ENCODE peak calls at places on chromosomes 13 and 19, in four cellular contexts. R, T, K and A are unnamed samples.

GRCh38 chr13:103272770-103273169 is 206.6 kb upstream of the SLC10A2 start:
- DNase-seq in R (no peak), T (no peak), K (no peak), A (no peak)

GRCh38 chr19:1087813-1088418 is 7.3 kb downstream of the POLR2E start:
- DNase-seq in R (no peak), T (no peak), K (no peak), A (no peak)

GRCh38 chr19:37951816-37952210 is 44.8 kb downstream of the SIPA1L3 start:
- DNase-seq in R (no peak), T (no peak), K (no peak), A (no peak)

GRCh38 chr13:31361673-31362072 is 161.9 kb downstream of the B3GLCT start:
- DNase-seq in R (no peak), T (no peak), K (no peak), A (no peak)

GRCh38 chr19:18541992-18542935 is 1.1 kb downstream of the FKBP8 start:
- DNase-seq in R (no peak), T (no peak), K (no peak), A (no peak)

GRCh38 chr13:109646423-109646822 is 140.0 kb downstream of the IRS2 start:
- DNase-seq in R (no peak), T (no peak), K (no peak), A (no peak)

GRCh38 chr13:112892759-112893569 is 76.0 kb upstream of the MCF2L start:
- DNase-seq in R (no peak), T (no peak), K (no peak), A (no peak)

GRCh38 chr13:28575200-28575599 is 80.3 kb upstream of the FLT1 start:
- DNase-seq in R (no peak), T (no peak), K (no peak), A (no peak)

GRCh38 chr19:51710163-51710562 is 13.6 kb downstream of the HAS1 start:
- DNase-seq in R (no peak), T (peak), K (no peak), A (no peak)

GRCh38 chr19:33390908-33391630 is 17.6 kb downstream of the CEBPG start:
- DNase-seq in R (no peak), T (no peak), K (no peak), A (no peak)

GRCh38 chr19:35704218-35704617 is at the start of gene ZBTB32:
- DNase-seq in R (no peak), T (peak), K (peak), A (no peak)

GRCh38 chr19:42512743-42513304 is 15.5 kb downstream of the CEACAM1 start:
- DNase-seq in R (no peak), T (no peak), K (no peak), A (no peak)

GRCh38 chr19:4878491-4878968 is 11.1 kb upstream of the PLIN3 start:
- DNase-seq in R (peak), T (no peak), K (no peak), A (no peak)

GRCh38 chr19:52689804-52690394 is 44.9 kb downstream of the ZNF611 start:
- DNase-seq in R (peak), T (peak), K (no peak), A (no peak)

GRCh38 chr19:2207991-2208860 is 27.9 kb downstream of the PLEKHJ1 start:
- DNase-seq in R (no peak), T (peak), K (peak), A (peak)

GRCh38 chr13:35884211-35884610 is 247.0 kb downstream of the DCLK1 start:
- DNase-seq in R (no peak), T (peak), K (no peak), A (no peak)

GRCh38 chr19:19342086-19343015 is 21.7 kb downstream of the MAU2 start:
- DNase-seq in R (peak), T (peak), K (no peak), A (no peak)

GRCh38 chr13:80817979-80818378 is 477.1 kb upstream of the SPRY2 start:
- DNase-seq in R (no peak), T (no peak), K (no peak), A (no peak)

GRCh38 chr13:59391696-59392095 is 772.0 kb downstream of the DIAPH3 start:
- DNase-seq in R (no peak), T (peak), K (peak), A (peak)

GRCh38 chr13:43573361-43573740 is 213.4 kb downstream of the ENOX1 start:
- DNase-seq in R (no peak), T (peak), K (no peak), A (no peak)

GRCh38 chr13:43905435-43906031 is 25.8 kb downstream of the LACC1 start:
- DNase-seq in R (no peak), T (peak), K (peak), A (no peak)

DNA sequence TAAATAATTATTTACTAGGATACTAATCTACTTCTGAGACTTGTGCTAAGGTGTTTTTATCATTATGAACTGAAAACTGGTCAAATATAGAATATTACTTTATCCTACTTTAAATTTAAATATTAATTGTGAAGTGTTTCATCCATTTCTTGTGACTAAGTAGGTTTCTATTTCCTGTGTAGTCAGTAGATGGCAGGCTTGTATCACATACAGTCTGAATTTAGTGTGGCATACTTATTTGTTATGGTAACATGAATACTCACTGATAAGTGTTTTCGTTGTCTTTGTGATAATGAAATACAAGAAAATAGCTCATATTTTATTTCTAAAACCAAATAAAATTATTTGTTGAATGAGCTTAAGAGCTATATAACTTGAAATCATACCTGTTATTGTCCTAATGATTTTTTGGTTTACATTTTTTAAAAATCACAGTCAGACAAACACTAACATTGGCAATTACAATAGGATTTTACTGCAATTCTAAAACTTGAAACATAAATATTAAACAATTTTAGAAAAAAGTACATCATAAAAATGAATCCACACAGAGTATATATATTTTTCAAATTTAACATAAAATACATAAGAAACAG is 904.6 kb upstream of the PCDH20 start:
- DNase-seq in R (no peak), T (peak), K (no peak), A (no peak)
- TF ChIP-seq CTCF in R (peak), T (peak), K (peak), A (peak)

DNA sequence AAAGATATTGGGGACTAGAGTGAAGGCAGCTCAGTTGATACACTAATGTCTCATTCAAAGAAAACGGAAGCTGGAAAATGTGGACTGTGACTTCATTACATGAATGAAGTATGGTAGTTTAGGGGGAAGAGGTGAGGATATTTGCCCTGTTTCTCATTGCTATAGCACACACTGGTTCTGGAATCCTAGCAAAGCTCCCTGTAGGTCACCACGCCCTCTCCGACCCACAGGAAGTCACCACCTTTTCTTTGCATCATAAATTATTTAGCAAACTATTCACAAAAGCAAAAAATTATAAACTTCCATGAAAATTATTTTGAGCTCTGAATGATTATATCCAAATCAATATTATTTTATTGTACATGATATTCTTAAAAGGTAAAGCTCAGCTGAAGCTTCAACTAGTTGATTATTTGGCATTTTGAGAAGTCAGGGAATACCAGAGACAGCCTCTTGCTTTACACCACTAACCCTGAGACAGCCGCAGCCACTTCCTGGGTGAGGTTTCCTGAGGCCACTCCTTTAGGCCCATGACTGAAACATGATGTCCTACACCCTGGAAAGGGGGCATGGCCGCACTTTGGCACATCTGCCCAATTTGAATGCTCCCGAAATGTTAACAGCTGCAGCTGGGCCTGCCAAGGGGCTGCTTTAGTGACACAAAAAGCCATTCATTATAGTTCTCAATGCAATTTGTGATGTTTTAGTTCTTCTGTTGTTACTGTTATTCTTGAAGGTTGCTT is 50.0 kb upstream of the WDFY2 start:
- DNase-seq in R (no peak), T (no peak), K (no peak), A (no peak)
- TF ChIP-seq CTCF in R (no peak), T (no peak), K (no peak), A (no peak)

DNA sequence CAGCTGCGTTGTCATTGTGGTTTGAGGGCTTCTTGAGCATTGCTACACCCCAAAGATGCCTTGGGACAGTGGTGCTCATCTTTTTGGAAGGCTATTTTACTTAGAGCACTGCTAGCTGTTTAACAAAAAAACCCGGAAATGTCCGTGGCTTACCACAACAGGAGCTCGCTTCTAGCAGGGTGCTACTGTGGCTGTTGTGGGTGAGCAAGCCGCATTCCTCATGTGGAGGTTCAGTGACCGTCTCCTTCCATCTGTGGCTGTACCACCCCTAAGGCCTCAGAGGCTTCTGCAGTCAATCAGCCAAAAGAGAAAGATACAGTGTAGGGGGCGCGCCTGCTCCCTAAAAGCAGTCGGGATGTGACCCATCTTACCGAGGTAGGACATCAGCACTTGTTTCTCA is 1004.2 kb downstream of the UQCRFS1 start:
- DNase-seq in R (no peak), T (peak), K (no peak), A (no peak)
- TF ChIP-seq CTCF in R (no peak), T (no peak), K (no peak), A (no peak)

GRCh38 chr13:20719783-20720182 is 16.3 kb downstream of the IL17D start:
- DNase-seq in R (no peak), T (no peak), K (no peak), A (no peak)

GRCh38 chr13:20718958-20719566 is 15.6 kb downstream of the IL17D start:
- DNase-seq in R (no peak), T (no peak), K (no peak), A (no peak)

GRCh38 chr13:20721058-20721453 is 17.6 kb downstream of the IL17D start:
- DNase-seq in R (no peak), T (no peak), K (no peak), A (no peak)

GRCh38 chr13:20720499-20720898 is 17.0 kb downstream of the IL17D start:
- DNase-seq in R (no peak), T (no peak), K (no peak), A (no peak)

GRCh38 chr13:20721454-20722357 is 18.2 kb downstream of the IL17D start:
- DNase-seq in R (no peak), T (peak), K (no peak), A (no peak)
- TF ChIP-seq CTCF in R (no peak), T (no peak), K (no peak), A (no peak)

GRCh38 chr19:10828981-10829821 is 6.8 kb downstream of the TMED1 start:
- DNase-seq in R (no peak), T (no peak), K (no peak), A (no peak)
- TF ChIP-seq CTCF in R (no peak), T (no peak), K (peak), A (no peak)

GRCh38 chr19:39405261-39405912 is 1.3 kb upstream of the ZFP36 start:
- DNase-seq in R (no peak), T (no peak), K (no peak), A (no peak)

GRCh38 chr19:39407644-39408391 is 1.2 kb downstream of the ZFP36 start:
- DNase-seq in R (peak), T (peak), K (no peak), A (no peak)

GRCh38 chr19:39405930-39406655 is 554 bp upstream of the ZFP36 start:
- DNase-seq in R (peak), T (no peak), K (no peak), A (no peak)

GRCh38 chr19:39407394-39407643 is 672 bp downstream of the ZFP36 start:
- DNase-seq in R (no peak), T (peak), K (no peak), A (no peak)

GRCh38 chr19:39406656-39407393 is at the start of gene ZFP36:
- DNase-seq in R (peak), T (peak), K (no peak), A (peak)
- TF ChIP-seq CTCF in R (peak), T (peak), K (no peak), A (no peak)

DNA sequence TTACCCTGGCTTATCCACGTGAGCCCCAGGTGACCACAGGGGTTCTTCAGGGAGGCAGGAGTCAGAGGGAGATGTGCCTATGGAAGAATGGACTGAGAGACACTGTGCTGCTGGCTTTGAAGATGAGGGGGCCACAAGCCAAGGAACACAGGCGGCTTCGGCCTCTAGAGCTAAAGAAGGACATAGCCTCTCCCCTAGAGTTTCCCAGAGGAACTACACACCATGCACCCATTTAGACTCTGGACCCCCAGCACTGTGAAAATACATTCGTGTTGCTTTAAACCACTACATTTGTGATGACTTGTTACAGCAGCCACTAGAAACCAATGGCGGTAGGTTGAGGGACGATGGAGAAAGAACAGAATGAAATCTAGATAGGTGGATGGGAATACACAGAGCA is 13.7 kb upstream of the ATF5 start:
- DNase-seq in R (no peak), T (no peak), K (no peak), A (no peak)
- TF ChIP-seq CTCF in R (no peak), T (peak), K (no peak), A (no peak)